ENCODE peak calls at places on chromosomes 7 and 10, in ten cellular contexts. One of them, this sample, is unnamed.

GRCh38 chr10:42691361-42692120 is 53.2 kb upstream of the ZNF33B start:
- DNase-seq in CD8-positive, alpha-beta T cell: no peak
- DNase-seq in adrenal gland: no peak
- DNase-seq in colonic mucosa: no peak
- DNase-seq in hepatocyte: no peak
- DNase-seq in foreskin keratinocyte: peak; percentile 0
- DNase-seq in lung: no peak
- DNase-seq in right lobe of liver: no peak
- DNase-seq in thoracic aorta: no peak
- DNase-seq in sigmoid colon: no peak
- DNase-seq in this sample: no peak

GRCh38 chr7:122136639-122137253 is 7.3 kb downstream of the AASS start:
- DNase-seq in CD8-positive, alpha-beta T cell: no peak
- DNase-seq in adrenal gland: no peak
- DNase-seq in colonic mucosa: no peak
- DNase-seq in hepatocyte: no peak
- DNase-seq in foreskin keratinocyte: no peak
- DNase-seq in lung: no peak
- DNase-seq in right lobe of liver: no peak
- DNase-seq in thoracic aorta: no peak
- DNase-seq in sigmoid colon: no peak
- DNase-seq in this sample: no peak

GRCh38 chr10:77533887-77534278 is 103.7 kb downstream of the KCNMA1 start:
- DNase-seq in CD8-positive, alpha-beta T cell: no peak
- DNase-seq in adrenal gland: no peak
- DNase-seq in colonic mucosa: no peak
- DNase-seq in hepatocyte: no peak
- DNase-seq in foreskin keratinocyte: peak; percentile 29
- DNase-seq in lung: no peak
- DNase-seq in right lobe of liver: peak; percentile 70
- DNase-seq in thoracic aorta: no peak
- DNase-seq in sigmoid colon: no peak
- DNase-seq in this sample: no peak

GRCh38 chr10:43265799-43266721 is 805 bp downstream of the RASGEF1A start:
- DNase-seq in CD8-positive, alpha-beta T cell: peak; percentile 52
- DNase-seq in adrenal gland: peak; percentile 38
- DNase-seq in colonic mucosa: peak; percentile 17
- DNase-seq in hepatocyte: peak; percentile 65
- DNase-seq in foreskin keratinocyte: no peak
- DNase-seq in lung: no peak
- DNase-seq in right lobe of liver: peak; percentile 52
- DNase-seq in thoracic aorta: no peak
- DNase-seq in sigmoid colon: no peak
- DNase-seq in this sample: peak; percentile 49

GRCh38 chr10:129161184-129161583 is 305.9 kb upstream of the MGMT start:
- DNase-seq in CD8-positive, alpha-beta T cell: no peak
- DNase-seq in adrenal gland: no peak
- DNase-seq in colonic mucosa: no peak
- DNase-seq in hepatocyte: peak; percentile 30
- DNase-seq in foreskin keratinocyte: peak; percentile 61
- DNase-seq in lung: no peak
- DNase-seq in right lobe of liver: no peak
- DNase-seq in thoracic aorta: no peak
- DNase-seq in sigmoid colon: no peak
- DNase-seq in this sample: no peak

GRCh38 chr10:121027390-121027789 is 176.2 kb downstream of the WDR11 start:
- DNase-seq in CD8-positive, alpha-beta T cell: no peak
- DNase-seq in adrenal gland: peak; percentile 22
- DNase-seq in colonic mucosa: no peak
- DNase-seq in hepatocyte: no peak
- DNase-seq in foreskin keratinocyte: no peak
- DNase-seq in lung: no peak
- DNase-seq in right lobe of liver: no peak
- DNase-seq in thoracic aorta: no peak
- DNase-seq in sigmoid colon: peak; percentile 74
- DNase-seq in this sample: no peak

GRCh38 chr10:26879744-26880143 is 19.0 kb upstream of the ABI1 start:
- DNase-seq in CD8-positive, alpha-beta T cell: no peak
- DNase-seq in adrenal gland: no peak
- DNase-seq in colonic mucosa: peak; percentile 65
- DNase-seq in hepatocyte: no peak
- DNase-seq in foreskin keratinocyte: no peak
- DNase-seq in lung: peak; percentile 71
- DNase-seq in right lobe of liver: no peak
- DNase-seq in thoracic aorta: no peak
- DNase-seq in sigmoid colon: no peak
- DNase-seq in this sample: peak; percentile 62

GRCh38 chr10:91980319-91980718 is 56.7 kb downstream of the BTAF1 start:
- DNase-seq in CD8-positive, alpha-beta T cell: no peak
- DNase-seq in adrenal gland: no peak
- DNase-seq in colonic mucosa: no peak
- DNase-seq in hepatocyte: peak; percentile 5
- DNase-seq in foreskin keratinocyte: no peak
- DNase-seq in lung: no peak
- DNase-seq in right lobe of liver: no peak
- DNase-seq in thoracic aorta: no peak
- DNase-seq in sigmoid colon: no peak
- DNase-seq in this sample: peak; percentile 9

GRCh38 chr7:34128762-34129161 is 223.4 kb downstream of the BMPER start:
- DNase-seq in CD8-positive, alpha-beta T cell: no peak
- DNase-seq in adrenal gland: no peak
- DNase-seq in colonic mucosa: no peak
- DNase-seq in hepatocyte: no peak
- DNase-seq in foreskin keratinocyte: peak; percentile 69
- DNase-seq in lung: no peak
- DNase-seq in right lobe of liver: no peak
- DNase-seq in thoracic aorta: no peak
- DNase-seq in sigmoid colon: no peak
- DNase-seq in this sample: no peak

GRCh38 chr10:35025916-35026315 is 64.2 kb downstream of the CUL2 start:
- DNase-seq in CD8-positive, alpha-beta T cell: no peak
- DNase-seq in adrenal gland: no peak
- DNase-seq in colonic mucosa: no peak
- DNase-seq in hepatocyte: no peak
- DNase-seq in foreskin keratinocyte: peak; percentile 79
- DNase-seq in lung: no peak
- DNase-seq in right lobe of liver: no peak
- DNase-seq in thoracic aorta: no peak
- DNase-seq in sigmoid colon: no peak
- DNase-seq in this sample: no peak

GRCh38 chr10:126659750-126660149 is 10.7 kb downstream of the C10orf90 start:
- DNase-seq in CD8-positive, alpha-beta T cell: no peak
- DNase-seq in adrenal gland: no peak
- DNase-seq in colonic mucosa: no peak
- DNase-seq in hepatocyte: no peak
- DNase-seq in foreskin keratinocyte: no peak
- DNase-seq in lung: no peak
- DNase-seq in right lobe of liver: no peak
- DNase-seq in thoracic aorta: no peak
- DNase-seq in sigmoid colon: no peak
- DNase-seq in this sample: no peak

DNA sequence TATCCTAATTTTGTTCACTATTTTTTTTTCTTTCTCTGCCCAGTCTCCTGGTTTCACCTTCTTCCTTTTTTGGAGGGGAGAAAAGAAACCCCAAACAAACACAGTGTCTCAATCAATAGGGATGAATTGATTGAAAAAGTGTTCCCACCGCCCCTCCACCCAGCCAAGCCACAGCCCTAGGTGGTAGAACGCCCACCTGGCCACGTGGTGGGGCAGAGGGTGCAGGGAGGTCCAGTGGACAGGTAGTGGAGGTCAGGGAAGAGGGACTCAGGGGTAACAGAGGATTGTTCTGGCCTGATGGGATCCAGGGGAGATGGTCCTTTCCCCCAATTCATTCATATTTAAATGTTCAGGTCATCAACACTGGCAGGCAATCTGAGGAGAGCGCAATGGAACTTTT is 1.8 kb downstream of the INHBA start:
- DNase-seq in CD8-positive, alpha-beta T cell: no peak
- DNase-seq in adrenal gland: no peak
- DNase-seq in colonic mucosa: no peak
- DNase-seq in hepatocyte: no peak
- DNase-seq in foreskin keratinocyte: no peak
- DNase-seq in lung: no peak
- DNase-seq in right lobe of liver: no peak
- DNase-seq in thoracic aorta: no peak
- DNase-seq in sigmoid colon: no peak
- DNase-seq in this sample: no peak
- H3K4me1 ChIP-seq in CD8-positive, alpha-beta T cell: peaks cover 16% of the 10 kb centered on the region
- H3K4me1 ChIP-seq in adrenal gland: peaks cover 8% of the 10 kb centered on the region
- H3K4me1 ChIP-seq in colonic mucosa: peaks cover 5% of the 10 kb centered on the region
- H3K4me1 ChIP-seq in hepatocyte: peaks cover 3% of the 10 kb centered on the region
- H3K4me1 ChIP-seq in foreskin keratinocyte: peaks cover 11% of the 10 kb centered on the region
- H3K4me1 ChIP-seq in lung: peaks cover 5% of the 10 kb centered on the region
- H3K4me1 ChIP-seq in right lobe of liver: peaks cover 30% of the 10 kb centered on the region
- H3K4me1 ChIP-seq in thoracic aorta: peaks cover 12% of the 10 kb centered on the region
- H3K4me1 ChIP-seq in sigmoid colon: peaks cover 31% of the 10 kb centered on the region
- H3K4me1 ChIP-seq in this sample: peaks cover 28% of the 10 kb centered on the region

GRCh38 chr7:154746551-154746950 is 256.4 kb downstream of the PAXIP1 start:
- DNase-seq in CD8-positive, alpha-beta T cell: no peak
- DNase-seq in adrenal gland: no peak
- DNase-seq in colonic mucosa: no peak
- DNase-seq in hepatocyte: no peak
- DNase-seq in foreskin keratinocyte: no peak
- DNase-seq in lung: no peak
- DNase-seq in right lobe of liver: no peak
- DNase-seq in thoracic aorta: no peak
- DNase-seq in sigmoid colon: no peak
- DNase-seq in this sample: no peak

GRCh38 chr7:154743211-154743610 is 259.7 kb downstream of the PAXIP1 start:
- DNase-seq in CD8-positive, alpha-beta T cell: no peak
- DNase-seq in adrenal gland: no peak
- DNase-seq in colonic mucosa: no peak
- DNase-seq in hepatocyte: no peak
- DNase-seq in foreskin keratinocyte: no peak
- DNase-seq in lung: no peak
- DNase-seq in right lobe of liver: no peak
- DNase-seq in thoracic aorta: no peak
- DNase-seq in sigmoid colon: no peak
- DNase-seq in this sample: no peak

GRCh38 chr7:154741131-154741530 is 261.8 kb downstream of the PAXIP1 start:
- DNase-seq in CD8-positive, alpha-beta T cell: no peak
- DNase-seq in adrenal gland: no peak
- DNase-seq in colonic mucosa: no peak
- DNase-seq in hepatocyte: no peak
- DNase-seq in foreskin keratinocyte: no peak
- DNase-seq in lung: no peak
- DNase-seq in right lobe of liver: no peak
- DNase-seq in thoracic aorta: no peak
- DNase-seq in sigmoid colon: no peak
- DNase-seq in this sample: no peak

GRCh38 chr7:154744861-154745258 is 258.1 kb downstream of the PAXIP1 start:
- DNase-seq in CD8-positive, alpha-beta T cell: no peak
- DNase-seq in adrenal gland: no peak
- DNase-seq in colonic mucosa: no peak
- DNase-seq in hepatocyte: no peak
- DNase-seq in foreskin keratinocyte: no peak
- DNase-seq in lung: no peak
- DNase-seq in right lobe of liver: no peak
- DNase-seq in thoracic aorta: no peak
- DNase-seq in sigmoid colon: no peak
- DNase-seq in this sample: no peak

DNA sequence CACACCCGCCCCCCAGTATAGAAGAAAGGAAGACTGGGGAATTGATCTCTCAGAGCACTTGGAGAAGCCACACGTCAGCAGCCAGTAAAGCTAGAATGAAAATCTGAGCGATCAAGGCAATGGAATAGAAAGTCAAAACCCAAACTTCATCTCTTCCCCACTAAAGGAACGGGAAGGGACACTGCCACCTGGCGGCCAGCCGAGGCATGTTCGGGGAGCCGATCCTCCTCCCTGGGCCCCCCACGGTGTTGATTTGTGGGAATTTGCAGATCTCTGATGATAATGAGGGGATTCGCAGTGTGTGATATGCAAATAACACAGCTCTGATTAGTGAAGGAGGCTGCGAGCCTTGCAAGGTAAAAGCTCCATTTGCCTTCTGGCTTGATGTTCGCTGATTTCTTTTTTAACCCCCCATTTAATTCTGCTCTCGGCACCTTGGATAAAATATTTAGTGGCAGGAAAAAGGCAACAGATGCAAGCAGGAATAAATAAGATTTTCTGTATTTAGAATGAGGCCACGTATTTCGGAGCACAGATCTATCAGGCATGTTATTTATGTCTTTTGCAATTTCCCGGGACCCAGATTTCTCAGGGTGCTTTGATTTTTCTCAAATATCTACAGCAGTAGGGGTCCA is 258.6 kb downstream of the PAXIP1 start:
- DNase-seq in CD8-positive, alpha-beta T cell: no peak
- DNase-seq in adrenal gland: peak; percentile 25
- DNase-seq in colonic mucosa: peak; percentile 29
- DNase-seq in hepatocyte: peak; percentile 51
- DNase-seq in foreskin keratinocyte: no peak
- DNase-seq in lung: peak; percentile 35
- DNase-seq in right lobe of liver: no peak
- DNase-seq in thoracic aorta: no peak
- DNase-seq in sigmoid colon: no peak
- DNase-seq in this sample: peak; percentile 51
- TF ChIP-seq CTCF in CD8-positive, alpha-beta T cell: peak; percentile 26
- TF ChIP-seq CTCF in adrenal gland: peak; percentile 56
- TF ChIP-seq CTCF in colonic mucosa: peak; percentile 79
- TF ChIP-seq CTCF in hepatocyte: peak; percentile 75
- TF ChIP-seq CTCF in foreskin keratinocyte: peak; percentile 48
- TF ChIP-seq CTCF in lung: peak; percentile 27
- TF ChIP-seq CTCF in right lobe of liver: peak; percentile 58
- TF ChIP-seq CTCF in thoracic aorta: peak; percentile 10
- TF ChIP-seq CTCF in sigmoid colon: peak; percentile 58
- TF ChIP-seq CTCF in this sample: peak; percentile 74

DNA sequence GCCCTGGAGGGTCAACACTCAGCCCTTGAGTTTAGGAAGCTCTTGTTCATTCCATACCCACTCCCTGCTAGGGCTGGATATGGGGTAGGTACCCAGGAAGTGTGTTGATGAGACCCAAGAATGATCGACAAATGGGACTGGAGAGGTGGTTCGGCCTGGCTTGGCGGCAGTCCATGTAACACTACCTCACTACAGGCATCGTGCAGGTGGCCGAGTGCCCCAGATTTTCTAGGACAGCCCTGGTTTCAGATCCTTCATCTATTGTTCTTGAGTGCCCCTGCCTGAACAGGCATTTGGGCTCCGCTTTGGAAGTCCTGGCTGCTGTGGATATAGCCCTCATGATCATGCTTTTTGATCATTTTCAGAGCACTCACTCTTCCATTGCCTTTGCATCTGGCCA is 37.9 kb downstream of the ZMIZ1 start:
- DNase-seq in CD8-positive, alpha-beta T cell: no peak
- DNase-seq in adrenal gland: no peak
- DNase-seq in colonic mucosa: no peak
- DNase-seq in hepatocyte: no peak
- DNase-seq in foreskin keratinocyte: no peak
- DNase-seq in lung: no peak
- DNase-seq in right lobe of liver: no peak
- DNase-seq in thoracic aorta: no peak
- DNase-seq in sigmoid colon: no peak
- DNase-seq in this sample: no peak
- H3K4me1 ChIP-seq in CD8-positive, alpha-beta T cell: peaks cover 24% of the 10 kb centered on the region
- H3K4me1 ChIP-seq in adrenal gland: peaks cover 34% of the 10 kb centered on the region
- H3K4me1 ChIP-seq in colonic mucosa: peaks cover 15% of the 10 kb centered on the region
- H3K4me1 ChIP-seq in hepatocyte: peaks cover 25% of the 10 kb centered on the region
- H3K4me1 ChIP-seq in foreskin keratinocyte: peaks cover 5% of the 10 kb centered on the region
- H3K4me1 ChIP-seq in lung: peaks cover 27% of the 10 kb centered on the region
- H3K4me1 ChIP-seq in right lobe of liver: peaks cover 49% of the 10 kb centered on the region
- H3K4me1 ChIP-seq in thoracic aorta: peaks cover 28% of the 10 kb centered on the region
- H3K4me1 ChIP-seq in sigmoid colon: peaks cover 100% of the 10 kb centered on the region
- H3K4me1 ChIP-seq in this sample: peaks cover 79% of the 10 kb centered on the region

GRCh38 chr7:100465702-100466311 is 1.7 kb upstream of the SPACDR start:
- DNase-seq in CD8-positive, alpha-beta T cell: no peak
- DNase-seq in adrenal gland: peak; percentile 90
- DNase-seq in colonic mucosa: peak; percentile 56
- DNase-seq in hepatocyte: peak; percentile 83
- DNase-seq in foreskin keratinocyte: no peak
- DNase-seq in lung: peak; percentile 59
- DNase-seq in right lobe of liver: peak; percentile 74
- DNase-seq in thoracic aorta: no peak
- DNase-seq in sigmoid colon: peak; percentile 92
- DNase-seq in this sample: peak; percentile 93
- TF ChIP-seq CTCF in CD8-positive, alpha-beta T cell: no peak
- TF ChIP-seq CTCF in adrenal gland: peak; percentile 69
- TF ChIP-seq CTCF in colonic mucosa: peak; percentile 42
- TF ChIP-seq CTCF in hepatocyte: peak; percentile 64
- TF ChIP-seq CTCF in foreskin keratinocyte: peak; percentile 58
- TF ChIP-seq CTCF in lung: peak; percentile 28
- TF ChIP-seq CTCF in right lobe of liver: peak; percentile 65
- TF ChIP-seq CTCF in thoracic aorta: peak; percentile 67
- TF ChIP-seq CTCF in sigmoid colon: peak; percentile 71
- TF ChIP-seq CTCF in this sample: peak; percentile 80